ENCODE peak calls at places on chromosomes 11 and 22, in eight cellular contexts. Z is activated CD4-positive, alpha-beta T cell treated with anti-CD3 and anti-CD28 coated beads, Interleukin-2, amount 10 ng/mL, durations not matched to agents 7 days and 5 days; X is activated CD8-positive, alpha-beta memory T cell treated with anti-CD3 and anti-CD28 coated beads, Interleukin-2, amount 50 U/mL, for 4 hours; O is HFFc6; C is memory B cell; U is left cardiac atrium; V is NCI-H774; M is effector memory CD8-positive, alpha-beta T cell. Q is an unnamed sample.

GRCh38 chr11:104943561-104943960 is 24.8 kb downstream of the CASP4 start:
- DNase-seq in Z (no peak), X (no peak), O (no peak), C (no peak), U (no peak), V (peak; percentile 55), M (no peak), Q (no peak)

GRCh38 chr11:60607483-60607882 is 91.9 kb upstream of the MS4A8 start:
- DNase-seq in Z (no peak), X (no peak), O (no peak), C (no peak), U (no peak), V (no peak), M (no peak), Q (no peak)

GRCh38 chr11:68798221-68798813 is 43.4 kb downstream of the CPT1A start:
- DNase-seq in Z (peak; percentile 39), X (peak; percentile 46), O (no peak), C (peak; percentile 20), U (no peak), V (no peak), M (peak; percentile 32), Q (no peak)

GRCh38 chr22:43823353-43823908 is 11.3 kb upstream of the EFCAB6 start:
- DNase-seq in Z (no peak), X (no peak), O (no peak), C (no peak), U (no peak), V (peak; percentile 0), M (no peak), Q (peak; percentile 9)

GRCh38 chr11:6531267-6531752 is 34.2 kb downstream of the DNHD1 start:
- DNase-seq in Z (peak; percentile 54), X (no peak), O (peak; percentile 56), C (peak; percentile 30), U (no peak), V (no peak), M (peak; percentile 33), Q (peak; percentile 21)

GRCh38 chr11:108592591-108593213 is 866 bp downstream of the EXPH5 start:
- DNase-seq in Z (peak; percentile 24), X (peak; percentile 53), O (no peak), C (no peak), U (peak; percentile 26), V (no peak), M (peak; percentile 12), Q (peak; percentile 32)

GRCh38 chr11:95066721-95067041 is at the start of gene SRSF8:
- DNase-seq in Z (no peak), X (no peak), O (no peak), C (no peak), U (no peak), V (peak; percentile 83), M (no peak), Q (no peak)

GRCh38 chr11:82547163-82547560 is 186.5 kb downstream of the FAM181B start:
- DNase-seq in Z (no peak), X (no peak), O (no peak), C (no peak), U (no peak), V (no peak), M (no peak), Q (no peak)

GRCh38 chr22:41782751-41783150 is 17.7 kb upstream of the CCDC134 start:
- DNase-seq in Z (no peak), X (no peak), O (no peak), C (no peak), U (no peak), V (no peak), M (no peak), Q (no peak)

GRCh38 chr22:46972901-46973831 is 210.7 kb downstream of the TBC1D22A start:
- DNase-seq in Z (no peak), X (no peak), O (no peak), C (no peak), U (peak; percentile 49), V (no peak), M (no peak), Q (no peak)

GRCh38 chr11:20790622-20791021 is 121.2 kb downstream of the NELL1 start:
- DNase-seq in Z (no peak), X (no peak), O (no peak), C (no peak), U (no peak), V (no peak), M (no peak), Q (no peak)

GRCh38 chr22:45212992-45213751 is 27.5 kb downstream of the KIAA0930 start:
- DNase-seq in Z (no peak), X (no peak), O (peak; percentile 53), C (no peak), U (peak; percentile 73), V (no peak), M (no peak), Q (peak; percentile 26)

GRCh38 chr11:66857234-66857926 is 516 bp downstream of the LRFN4 start:
- DNase-seq in Z (no peak), X (no peak), O (no peak), C (no peak), U (no peak), V (no peak), M (no peak), Q (peak; percentile 19)

GRCh38 chr11:117701781-117702180 is 95.2 kb downstream of the DSCAML1 start:
- DNase-seq in Z (no peak), X (no peak), O (no peak), C (no peak), U (no peak), V (no peak), M (no peak), Q (no peak)

GRCh38 chr22:35752172-35752832 is 34.6 kb downstream of the APOL5 start:
- DNase-seq in Z (no peak), X (no peak), O (no peak), C (no peak), U (no peak), V (no peak), M (no peak), Q (no peak)

GRCh38 chr22:11066458-11067285 is 4461.3 kb upstream of the OR11H1 start:
- DNase-seq in Z (no peak), X (no peak), O (no peak), C (no peak), U (no peak), V (no peak), M (no peak), Q (no peak)

GRCh38 chr11:58958500-58958899 is 19.2 kb downstream of the GLYATL1 start:
- DNase-seq in Z (peak; percentile 43), X (peak; percentile 24), O (no peak), C (peak; percentile 68), U (peak; percentile 24), V (no peak), M (peak; percentile 3), Q (no peak)

GRCh38 chr11:120021391-120021953 is 116.4 kb downstream of the TRIM29 start:
- DNase-seq in Z (no peak), X (no peak), O (no peak), C (no peak), U (no peak), V (no peak), M (no peak), Q (no peak)